ENCODE peak calls at places on chromosomes 1 and 21, in four cellular contexts. T, Q, V and K are unnamed samples.

GRCh38 chr1:9784508-9785133 is 39.1 kb downstream of the CLSTN1 start:
- DNase-seq in T (peak), V (peak), Q (peak), K (no peak)

GRCh38 chr1:56510642-56511021 is 68.7 kb downstream of the PLPP3 start:
- DNase-seq in V (no peak), Q (no peak), T (no peak), K (no peak)

GRCh38 chr1:16980473-16981268 is at the start of gene MFAP2:
- DNase-seq in T (no peak), Q (no peak), V (no peak), K (no peak)

GRCh38 chr21:38037416-38037815 is 121.2 kb upstream of the KCNJ6 start:
- DNase-seq in T (no peak), V (no peak), Q (peak), K (no peak)

GRCh38 chr1:22385537-22385936 is 66.1 kb upstream of the ZBTB40 start:
- DNase-seq in T (no peak), Q (no peak), V (no peak), K (no peak)

GRCh38 chr1:206693029-206693428 is 8.3 kb downstream of the MAPKAPK2 start:
- DNase-seq in Q (no peak), T (no peak), V (peak), K (no peak)

GRCh38 chr1:182015360-182015759 is 46.2 kb downstream of the ZNF648 start:
- DNase-seq in Q (no peak), V (no peak), T (peak), K (no peak)

GRCh38 chr1:35243681-35244080 is 24.8 kb upstream of the ZMYM4 start:
- DNase-seq in T (peak), Q (no peak), V (no peak), K (no peak)

GRCh38 chr1:201850053-201850397 is 21.1 kb downstream of the IPO9 start:
- DNase-seq in Q (peak), V (no peak), T (no peak), K (no peak)

GRCh38 chr21:17673261-17674020 is 60.7 kb upstream of the BTG3 start:
- DNase-seq in Q (peak), T (no peak), V (no peak), K (no peak)

GRCh38 chr21:26060335-26061115 is 110.0 kb downstream of the APP start:
- DNase-seq in T (peak), V (no peak), Q (no peak), K (no peak)

DNA sequence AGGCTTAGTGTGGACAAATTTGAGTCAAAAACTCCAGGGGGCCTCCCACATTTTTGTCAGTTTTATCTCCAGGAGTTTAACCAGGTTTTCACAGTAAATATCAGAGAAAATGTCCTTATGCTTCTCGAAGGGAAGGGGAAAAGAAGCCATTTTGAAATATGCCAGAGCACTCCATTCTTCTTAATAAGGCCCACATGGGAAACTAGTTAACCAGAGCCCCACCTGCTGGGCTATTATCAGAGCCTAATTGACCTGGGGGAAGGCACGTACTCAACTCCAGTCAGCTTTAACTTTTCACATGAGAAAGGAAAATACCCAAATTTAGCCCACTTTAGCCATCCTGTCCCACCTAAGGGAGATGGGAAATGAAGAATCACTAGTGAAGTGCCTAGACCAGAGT is 296.3 kb downstream of the PTBP2 start:
- DNase-seq in V (no peak), Q (no peak), T (no peak), K (no peak)
- TF ChIP-seq CTCF in V (no peak), Q (no peak), T (no peak), K (no peak)

DNA sequence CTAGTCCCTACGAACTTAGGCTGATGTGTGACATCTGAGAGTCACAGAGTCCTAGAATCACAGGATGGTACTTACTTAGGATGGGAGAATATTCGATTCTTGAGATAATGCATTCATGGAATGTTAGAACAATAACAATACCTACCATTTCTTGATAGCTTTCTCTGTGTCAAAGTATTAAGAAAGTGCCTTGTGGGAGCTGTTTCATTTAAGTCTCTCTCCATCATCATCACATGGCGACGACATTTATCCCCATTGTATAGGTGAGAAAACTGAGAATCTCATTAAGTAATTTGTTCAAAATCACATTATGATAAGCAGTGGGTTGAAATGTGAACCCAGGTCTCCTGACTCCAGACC is 270.7 kb downstream of the TRABD2B start:
- DNase-seq in T (no peak), Q (no peak), V (no peak), K (no peak)
- TF ChIP-seq CTCF in T (no peak), Q (peak), V (no peak), K (no peak)

DNA sequence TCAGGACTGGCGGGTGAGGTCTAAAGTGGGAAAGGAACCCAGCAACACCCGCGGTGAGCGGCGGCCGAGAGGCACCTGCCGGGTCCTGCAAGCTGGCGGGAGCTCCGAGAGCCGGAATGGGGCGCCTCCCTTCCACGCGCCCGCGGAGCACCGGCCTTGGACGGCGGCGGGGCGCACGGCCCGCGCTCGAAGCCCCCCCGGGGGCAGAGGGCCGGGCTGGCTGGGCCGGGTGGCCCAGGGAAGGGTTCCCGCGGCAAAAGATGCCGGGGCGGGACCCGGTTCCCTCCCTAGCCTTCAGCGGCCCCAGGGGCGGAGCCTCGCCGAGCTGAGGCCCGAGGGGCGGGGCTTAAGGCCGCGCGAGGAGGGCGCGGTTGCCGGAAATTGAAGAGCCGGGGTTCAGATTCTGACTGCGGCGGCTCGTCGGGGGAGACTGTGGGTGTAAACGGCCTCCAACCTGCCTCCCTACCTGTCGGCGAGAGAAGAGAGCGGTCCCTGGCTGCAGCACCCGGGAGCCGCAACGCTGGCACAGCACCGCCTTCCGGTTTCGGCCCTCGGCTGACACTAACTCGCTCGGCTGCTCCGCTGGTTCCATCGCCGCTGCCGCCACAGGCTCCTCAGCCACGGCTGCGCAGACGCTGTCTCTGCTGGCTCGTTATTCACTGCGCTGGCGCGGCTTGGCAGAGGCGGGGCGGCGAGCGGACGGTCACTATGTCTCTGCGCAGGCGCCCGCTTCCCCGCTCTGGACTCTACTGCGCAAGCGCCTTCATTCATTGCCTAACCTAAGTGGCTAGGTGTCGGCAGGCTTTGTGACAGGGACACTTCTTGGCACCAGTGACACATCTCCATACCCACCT is at the start of gene RABIF:
- DNase-seq in V (peak), T (peak), Q (peak), K (peak)
- TF ChIP-seq CTCF in V (no peak), T (no peak), Q (no peak), K (no peak)

GRCh38 chr1:203500279-203500678 is 6.3 kb downstream of the OPTC start:
- DNase-seq in Q (no peak), V (no peak), T (no peak), K (no peak)
- TF ChIP-seq CTCF in Q (no peak), V (no peak), T (no peak), K (no peak)

GRCh38 chr1:54361342-54361741 is 44.9 kb downstream of the SSBP3 start:
- DNase-seq in V (no peak), T (no peak), Q (no peak), K (no peak)

GRCh38 chr1:54358503-54359168 is 47.6 kb downstream of the SSBP3 start:
- DNase-seq in T (no peak), V (no peak), Q (no peak), K (no peak)

GRCh38 chr1:54359393-54360162 is 46.6 kb downstream of the SSBP3 start:
- DNase-seq in T (no peak), Q (no peak), V (no peak), K (no peak)

GRCh38 chr1:54357967-54358366 is 48.2 kb downstream of the SSBP3 start:
- DNase-seq in T (no peak), V (no peak), Q (no peak), K (no peak)

GRCh38 chr1:54360165-54361005 is 45.8 kb downstream of the SSBP3 start:
- DNase-seq in Q (no peak), T (peak), V (no peak), K (no peak)
- TF ChIP-seq CTCF in Q (no peak), T (no peak), V (no peak), K (peak)

GRCh38 chr1:12195416-12195815 is 28.6 kb downstream of the TNFRSF1B start:
- DNase-seq in Q (no peak), T (no peak), V (no peak), K (no peak)

GRCh38 chr1:12201343-12202189 is 28.3 kb upstream of the VPS13D start:
- DNase-seq in T (no peak), V (no peak), Q (no peak), K (no peak)

GRCh38 chr1:12197483-12197880 is 30.7 kb downstream of the TNFRSF1B start:
- DNase-seq in T (no peak), V (no peak), Q (no peak), K (no peak)

GRCh38 chr1:12194666-12195216 is 27.9 kb downstream of the TNFRSF1B start:
- DNase-seq in V (no peak), T (peak), Q (no peak), K (no peak)

GRCh38 chr1:12196641-12197482 is 30.1 kb downstream of the TNFRSF1B start:
- DNase-seq in V (no peak), Q (no peak), T (peak), K (no peak)
- TF ChIP-seq CTCF in V (no peak), Q (no peak), T (peak), K (peak)

GRCh38 chr1:161365207-161365606 is 2.5 kb downstream of the CFAP126 start:
- DNase-seq in Q (no peak), V (no peak), T (no peak), K (no peak)

GRCh38 chr1:161373442-161373841 is 5.8 kb upstream of the CFAP126 start:
- DNase-seq in Q (no peak), T (no peak), V (no peak), K (no peak)

GRCh38 chr1:161364332-161364731 is 3.3 kb downstream of the CFAP126 start:
- DNase-seq in Q (no peak), V (no peak), T (no peak), K (no peak)

GRCh38 chr1:161367684-161368398 is at the start of gene CFAP126:
- DNase-seq in Q (peak), V (peak), T (peak), K (peak)
- TF ChIP-seq CTCF in Q (no peak), V (no peak), T (no peak), K (peak)

GRCh38 chr1:223355699-223356098 is 8.3 kb downstream of the SUSD4 start:
- DNase-seq in V (no peak), Q (peak), T (no peak), K (no peak)

GRCh38 chr1:223353939-223354338 is 10.0 kb downstream of the SUSD4 start:
- DNase-seq in Q (no peak), T (no peak), V (no peak), K (no peak)

GRCh38 chr1:223363057-223363855 is 720 bp downstream of the SUSD4 start:
- DNase-seq in Q (no peak), T (no peak), V (no peak), K (no peak)

GRCh38 chr1:223363856-223364684 is at the start of gene SUSD4:
- DNase-seq in V (no peak), T (no peak), Q (peak), K (peak)

GRCh38 chr1:223358826-223359225 is 5.2 kb downstream of the SUSD4 start:
- DNase-seq in T (no peak), V (no peak), Q (peak), K (no peak)
- TF ChIP-seq CTCF in T (no peak), V (no peak), Q (no peak), K (no peak)

GRCh38 chr1:109793486-109794318 is 30.0 kb upstream of the EPS8L3 start:
- DNase-seq in T (peak), Q (peak), V (peak), K (peak)
- TF ChIP-seq CTCF in T (no peak), Q (no peak), V (no peak), K (no peak)

DNA sequence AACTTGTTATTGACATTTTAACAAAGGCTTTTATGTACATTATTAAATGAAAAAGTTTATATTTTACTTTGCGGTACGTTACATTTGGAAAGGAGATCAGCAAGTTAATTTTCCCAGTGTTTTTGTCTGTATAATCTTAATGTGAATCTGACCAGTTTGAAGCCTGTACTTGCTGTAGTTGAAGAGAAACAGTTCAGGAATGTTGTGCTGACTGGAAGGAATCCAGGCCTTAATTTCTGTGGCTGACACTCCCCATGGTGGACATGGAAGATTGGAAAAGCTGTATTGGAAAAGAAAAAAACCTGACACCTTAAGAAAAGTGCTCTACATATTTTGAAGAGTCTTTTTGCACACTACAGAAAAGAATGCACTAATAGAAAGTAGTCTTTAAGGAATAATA is 15.5 kb downstream of the LEPR start:
- DNase-seq in V (no peak), T (no peak), Q (no peak), K (no peak)
- TF ChIP-seq CTCF in V (no peak), T (no peak), Q (no peak), K (no peak)